ENCODE peak calls at places on chromosomes 11 and 22, in four cellular contexts. One of them, this sample, is unnamed.

GRCh38 chr11:4551346-4551979 is 6.5 kb downstream of the OR52M1 start:
- DNase-seq in vagina: no peak
- DNase-seq in neural progenitor cell: peak; percentile 10
- DNase-seq in uterus: no peak
- DNase-seq in this sample: no peak

GRCh38 chr22:47040486-47041145 is 278.2 kb downstream of the TBC1D22A start:
- DNase-seq in vagina: no peak
- DNase-seq in neural progenitor cell: no peak
- DNase-seq in uterus: no peak
- DNase-seq in this sample: no peak

GRCh38 chr11:16981651-16982194 is 32.5 kb downstream of the PLEKHA7 start:
- DNase-seq in vagina: no peak
- DNase-seq in neural progenitor cell: peak; percentile 77
- DNase-seq in uterus: no peak
- DNase-seq in this sample: no peak

GRCh38 chr22:46596819-46597218 is 23.4 kb upstream of the GRAMD4 start:
- DNase-seq in vagina: no peak
- DNase-seq in neural progenitor cell: no peak
- DNase-seq in uterus: no peak
- DNase-seq in this sample: peak; percentile 95

GRCh38 chr11:78460468-78460867 is 42.8 kb upstream of the GAB2 start:
- DNase-seq in vagina: no peak
- DNase-seq in neural progenitor cell: no peak
- DNase-seq in uterus: no peak
- DNase-seq in this sample: no peak

GRCh38 chr22:19018256-19018655 is 82.2 kb upstream of the PRODH start:
- DNase-seq in vagina: no peak
- DNase-seq in neural progenitor cell: no peak
- DNase-seq in uterus: no peak
- DNase-seq in this sample: no peak

GRCh38 chr11:93569496-93569895 is 26.3 kb upstream of the SMCO4 start:
- DNase-seq in vagina: no peak
- DNase-seq in neural progenitor cell: no peak
- DNase-seq in uterus: no peak
- DNase-seq in this sample: no peak

GRCh38 chr11:124402326-124402922 is 3.6 kb upstream of the OR8B3 start:
- DNase-seq in vagina: no peak
- DNase-seq in neural progenitor cell: peak; percentile 62
- DNase-seq in uterus: no peak
- DNase-seq in this sample: peak; percentile 59

GRCh38 chr11:20530942-20531703 is 68.3 kb upstream of the SLC6A5 start:
- DNase-seq in vagina: no peak
- DNase-seq in neural progenitor cell: no peak
- DNase-seq in uterus: no peak
- DNase-seq in this sample: no peak

GRCh38 chr11:74696932-74697687 is 34.1 kb downstream of the CHRDL2 start:
- DNase-seq in vagina: peak; percentile 95
- DNase-seq in neural progenitor cell: peak; percentile 11
- DNase-seq in uterus: peak; percentile 93
- DNase-seq in this sample: no peak

GRCh38 chr11:61587951-61588695 is 7.2 kb upstream of the SYT7 start:
- DNase-seq in vagina: no peak
- DNase-seq in neural progenitor cell: peak; percentile 76
- DNase-seq in uterus: peak; percentile 73
- DNase-seq in this sample: peak; percentile 97

GRCh38 chr11:1598816-1599215 is 722 bp upstream of the KRTAP5-2 start:
- DNase-seq in vagina: no peak
- DNase-seq in neural progenitor cell: no peak
- DNase-seq in uterus: no peak
- DNase-seq in this sample: no peak

GRCh38 chr11:118406599-118407166 is 5.3 kb downstream of the ATP5MG start:
- DNase-seq in vagina: no peak
- DNase-seq in neural progenitor cell: no peak
- DNase-seq in uterus: no peak
- DNase-seq in this sample: no peak

GRCh38 chr11:48012051-48012391 is 31.7 kb downstream of the PTPRJ start:
- DNase-seq in vagina: no peak
- DNase-seq in neural progenitor cell: no peak
- DNase-seq in uterus: no peak
- DNase-seq in this sample: no peak

GRCh38 chr11:2816941-2817421 is 68.6 kb downstream of the CDKN1C start:
- DNase-seq in vagina: no peak
- DNase-seq in neural progenitor cell: no peak
- DNase-seq in uterus: peak; percentile 73
- DNase-seq in this sample: no peak

GRCh38 chr22:47210112-47210657 is 447.7 kb downstream of the TBC1D22A start:
- DNase-seq in vagina: no peak
- DNase-seq in neural progenitor cell: no peak
- DNase-seq in uterus: no peak
- DNase-seq in this sample: no peak

GRCh38 chr11:63986932-63987513 is 785 bp downstream of the OTUB1 start:
- DNase-seq in vagina: peak; percentile 84
- DNase-seq in neural progenitor cell: no peak
- DNase-seq in uterus: no peak
- DNase-seq in this sample: no peak

GRCh38 chr11:47923667-47924066 is 56.7 kb upstream of the PTPRJ start:
- DNase-seq in vagina: no peak
- DNase-seq in neural progenitor cell: no peak
- DNase-seq in uterus: no peak
- DNase-seq in this sample: no peak

GRCh38 chr11:13487661-13488030 is 8.2 kb downstream of the PTH start:
- DNase-seq in vagina: no peak
- DNase-seq in neural progenitor cell: peak; percentile 28
- DNase-seq in uterus: no peak
- DNase-seq in this sample: no peak

GRCh38 chr22:29703595-29704195 is 16.1 kb upstream of the CABP7 start:
- DNase-seq in vagina: no peak
- DNase-seq in neural progenitor cell: no peak
- DNase-seq in uterus: no peak
- DNase-seq in this sample: no peak

GRCh38 chr22:26045051-26045450 is 124.2 kb upstream of the SEZ6L start:
- DNase-seq in vagina: no peak
- DNase-seq in neural progenitor cell: no peak
- DNase-seq in uterus: no peak
- DNase-seq in this sample: no peak

GRCh38 chr11:34299284-34299961 is 58.4 kb downstream of the ABTB2 start:
- DNase-seq in vagina: no peak
- DNase-seq in neural progenitor cell: peak; percentile 64
- DNase-seq in uterus: no peak
- DNase-seq in this sample: no peak

GRCh38 chr11:3087821-3088800 is 30.9 kb upstream of the CARS1 start:
- DNase-seq in vagina: no peak
- DNase-seq in neural progenitor cell: no peak
- DNase-seq in uterus: no peak
- DNase-seq in this sample: no peak

GRCh38 chr11:76598426-76598839 is 72.1 kb downstream of the LRRC32 start:
- DNase-seq in vagina: peak; percentile 79
- DNase-seq in neural progenitor cell: peak; percentile 75
- DNase-seq in uterus: no peak
- DNase-seq in this sample: peak; percentile 58

GRCh38 chr22:49638001-49638400 is 189.7 kb downstream of the BRD1 start:
- DNase-seq in vagina: no peak
- DNase-seq in neural progenitor cell: no peak
- DNase-seq in uterus: no peak
- DNase-seq in this sample: no peak

GRCh38 chr11:101034076-101034475 is 95.5 kb downstream of the PGR start:
- DNase-seq in vagina: no peak
- DNase-seq in neural progenitor cell: peak; percentile 3
- DNase-seq in uterus: peak; percentile 92
- DNase-seq in this sample: no peak

GRCh38 chr22:17343766-17344165 is 25.5 kb upstream of the CECR2 start:
- DNase-seq in vagina: no peak
- DNase-seq in neural progenitor cell: no peak
- DNase-seq in uterus: no peak
- DNase-seq in this sample: no peak
- TF ChIP-seq CTCF in vagina: no peak
- TF ChIP-seq CTCF in neural progenitor cell: no peak
- TF ChIP-seq CTCF in uterus: no peak
- TF ChIP-seq CTCF in this sample: no peak

GRCh38 chr11:9605742-9606141 is 32.3 kb downstream of the WEE1 start:
- DNase-seq in vagina: no peak
- DNase-seq in neural progenitor cell: no peak
- DNase-seq in uterus: no peak
- DNase-seq in this sample: no peak

GRCh38 chr11:9604134-9604533 is 30.7 kb downstream of the WEE1 start:
- DNase-seq in vagina: no peak
- DNase-seq in neural progenitor cell: no peak
- DNase-seq in uterus: no peak
- DNase-seq in this sample: no peak

GRCh38 chr11:9607511-9607899 is 34.0 kb downstream of the WEE1 start:
- DNase-seq in vagina: no peak
- DNase-seq in neural progenitor cell: peak; percentile 12
- DNase-seq in uterus: no peak
- DNase-seq in this sample: no peak

GRCh38 chr11:9609002-9609759 is 35.7 kb downstream of the WEE1 start:
- DNase-seq in vagina: no peak
- DNase-seq in neural progenitor cell: no peak
- DNase-seq in uterus: no peak
- DNase-seq in this sample: no peak

DNA sequence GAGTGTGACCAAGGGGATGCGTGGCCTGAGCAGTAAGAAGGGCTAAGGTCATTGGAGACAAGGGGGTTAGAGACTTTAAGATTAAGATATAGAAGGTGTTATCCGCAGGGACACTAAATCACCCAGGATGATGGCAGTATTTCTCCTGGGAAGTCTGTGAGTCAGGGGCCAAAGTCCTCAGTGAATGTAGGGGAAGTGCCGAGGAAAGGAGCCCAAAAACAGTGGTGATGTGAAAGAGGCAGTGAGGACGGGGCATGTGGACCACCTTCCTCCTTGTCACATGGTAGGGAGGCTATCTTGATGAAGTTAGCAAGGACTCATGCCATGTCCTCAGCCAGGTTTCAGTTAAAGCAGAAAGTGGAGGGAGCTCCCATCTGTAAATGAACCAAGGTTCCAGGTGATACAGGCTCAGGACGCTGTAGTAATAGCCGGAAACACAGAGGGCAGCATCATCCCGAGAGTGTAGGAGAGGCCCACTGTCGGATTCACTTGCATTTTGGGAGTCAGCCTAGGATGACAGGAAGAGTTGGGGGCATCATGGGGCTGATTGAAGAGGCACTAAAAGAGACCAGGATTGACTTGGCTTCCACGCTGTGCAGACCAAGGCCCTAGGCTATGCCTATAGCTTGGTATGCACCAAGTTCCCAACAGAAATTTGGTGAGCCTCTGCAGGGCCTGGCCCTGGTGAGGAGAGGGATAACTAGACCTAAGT is 33.5 kb downstream of the WEE1 start:
- DNase-seq in vagina: no peak
- DNase-seq in neural progenitor cell: peak; percentile 63
- DNase-seq in uterus: no peak
- DNase-seq in this sample: peak; percentile 65
- TF ChIP-seq CTCF in vagina: no peak
- TF ChIP-seq CTCF in neural progenitor cell: peak; percentile 50
- TF ChIP-seq CTCF in uterus: no peak
- TF ChIP-seq CTCF in this sample: peak; percentile 57

DNA sequence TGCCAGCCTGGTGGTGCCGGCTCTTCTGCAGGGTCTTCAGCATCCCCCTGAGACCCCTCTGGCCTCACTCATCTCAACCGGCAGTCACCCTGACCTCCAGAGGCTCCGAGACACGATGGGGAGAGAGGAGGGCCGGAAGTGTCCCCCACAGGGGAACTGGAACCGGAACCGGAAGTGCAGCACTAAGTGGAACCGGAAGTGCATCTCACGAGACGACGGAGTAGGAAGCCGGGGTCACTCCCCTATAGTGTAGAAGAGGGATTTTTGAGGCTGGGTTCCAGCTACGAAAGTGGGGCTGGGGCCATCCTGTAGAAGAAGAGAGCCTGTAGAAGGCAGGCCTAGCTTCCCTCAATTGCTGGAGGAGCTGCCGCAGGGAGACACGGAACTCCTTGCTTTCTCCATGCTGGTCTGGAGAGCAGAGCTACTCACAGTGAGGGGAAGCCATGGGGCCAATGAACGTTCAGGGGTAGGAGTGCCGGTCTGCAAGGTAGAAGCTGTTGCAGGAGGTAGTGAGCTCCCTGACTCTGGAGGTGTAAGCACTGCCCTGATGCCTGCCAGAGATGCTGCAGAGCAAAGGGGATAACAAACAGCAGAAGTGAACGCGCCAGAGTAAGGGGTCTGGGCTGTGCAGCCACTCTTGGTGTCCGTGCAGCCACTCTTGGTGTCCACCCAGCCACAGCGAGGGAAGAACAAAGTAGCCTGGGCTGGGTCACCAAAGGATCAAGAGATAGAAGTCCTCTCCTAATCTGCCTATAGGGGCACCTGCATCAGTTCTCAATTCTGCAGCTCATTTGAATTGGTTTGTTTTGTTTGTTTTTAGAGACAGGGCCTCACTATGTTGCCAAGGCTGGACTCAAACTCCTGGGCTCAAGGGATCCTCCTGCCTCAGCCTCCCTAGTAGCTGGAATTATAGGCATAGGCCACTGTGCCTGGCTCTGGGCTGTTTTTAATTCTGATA is 21.9 kb downstream of the SCUBE1 start:
- DNase-seq in vagina: no peak
- DNase-seq in neural progenitor cell: no peak
- DNase-seq in uterus: no peak
- DNase-seq in this sample: no peak
- TF ChIP-seq CTCF in vagina: no peak
- TF ChIP-seq CTCF in neural progenitor cell: no peak
- TF ChIP-seq CTCF in uterus: no peak
- TF ChIP-seq CTCF in this sample: no peak

DNA sequence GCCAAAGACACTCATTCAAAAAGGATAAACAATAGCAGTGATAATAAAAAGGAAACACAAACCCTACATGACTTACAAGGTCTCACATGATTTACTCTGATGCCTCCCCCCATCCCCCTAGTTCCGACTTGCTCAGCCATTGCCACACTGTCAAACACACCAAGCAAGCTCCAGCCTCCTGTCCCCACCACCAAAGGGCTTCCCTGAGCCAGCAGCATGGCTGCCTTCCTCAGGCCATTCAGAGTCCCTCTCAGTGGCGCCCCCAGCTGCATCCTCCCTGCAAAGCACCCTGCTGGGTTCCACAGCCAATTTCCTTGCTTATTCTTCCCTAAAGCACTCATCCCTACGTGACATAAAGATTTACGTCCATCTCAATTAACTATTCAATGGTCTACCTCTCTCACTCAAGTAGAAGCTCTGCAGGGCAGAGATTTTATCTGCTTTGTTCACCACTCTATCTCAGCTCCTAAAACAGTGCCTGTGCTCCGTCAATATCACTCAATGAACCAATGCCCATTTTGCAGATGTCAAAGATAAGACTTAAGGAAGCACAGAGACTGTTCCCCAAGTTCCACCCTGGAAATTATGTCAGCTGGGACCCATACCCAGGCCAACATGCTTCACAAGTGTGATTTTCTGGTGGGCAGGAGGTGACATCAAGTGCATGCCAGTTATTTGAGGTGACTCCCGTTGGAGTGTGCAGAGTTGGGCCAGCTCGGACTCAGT is 106.9 kb downstream of the SYN3 start:
- DNase-seq in vagina: no peak
- DNase-seq in neural progenitor cell: peak; percentile 43
- DNase-seq in uterus: no peak
- DNase-seq in this sample: peak; percentile 38
- TF ChIP-seq CTCF in vagina: no peak
- TF ChIP-seq CTCF in neural progenitor cell: peak; percentile 50
- TF ChIP-seq CTCF in uterus: no peak
- TF ChIP-seq CTCF in this sample: peak; percentile 63

This sample was measured in WERI-Rb-1.